ENCODE peak calls at places on chromosomes 6 and 20, in five cellular contexts. D is tibial nerve, W is heart left ventricle, I is Peyer's patch, Y is uterus. S is an unnamed sample.

GRCh38 chr6:31706599-31706998 is at the start of gene LY6G6F:
- DNase-seq in D (no peak), W (peak), I (no peak), Y (no peak), S (no peak)

GRCh38 chr20:41118632-41119031 is 18.7 kb upstream of the PLCG1 start:
- DNase-seq in D (no peak), W (no peak), I (no peak), Y (no peak), S (no peak)

GRCh38 chr20:50293244-50294139 is 102.9 kb downstream of the CEBPB start:
- DNase-seq in D (no peak), W (peak), I (no peak), Y (no peak), S (no peak)

GRCh38 chr20:57613481-57613921 is 6.7 kb downstream of the ZBP1 start:
- DNase-seq in D (no peak), W (no peak), I (no peak), Y (no peak), S (no peak)

GRCh38 chr20:17545127-17545526 is 13.9 kb upstream of the BFSP1 start:
- DNase-seq in D (no peak), W (no peak), I (no peak), Y (no peak), S (no peak)

GRCh38 chr20:2658414-2659354 is 5.3 kb downstream of the IDH3B start:
- DNase-seq in D (no peak), W (no peak), I (no peak), Y (no peak), S (no peak)

GRCh38 chr6:12423852-12424251 is 133.7 kb downstream of the EDN1 start:
- DNase-seq in D (no peak), W (no peak), I (no peak), Y (no peak), S (no peak)

GRCh38 chr20:53679597-53680309 is 86.1 kb upstream of the ZNF217 start:
- DNase-seq in D (no peak), W (no peak), I (no peak), Y (no peak), S (no peak)

GRCh38 chr6:36929607-36930006 is 24.9 kb upstream of the PI16 start:
- DNase-seq in D (no peak), W (no peak), I (no peak), Y (no peak), S (no peak)

GRCh38 chr20:39013662-39014109 is 51.5 kb downstream of the DHX35 start:
- DNase-seq in D (no peak), W (no peak), I (no peak), Y (no peak), S (no peak)

GRCh38 chr6:105045546-105045945 is 88.6 kb downstream of the LIN28B start:
- DNase-seq in D (no peak), W (no peak), I (no peak), Y (no peak), S (no peak)

GRCh38 chr6:16305246-16305725 is 66.9 kb downstream of the GMPR start:
- DNase-seq in D (no peak), W (no peak), I (peak), Y (no peak), S (no peak)

GRCh38 chr6:122651604-122652003 is 41.4 kb downstream of the PKIB start:
- DNase-seq in D (no peak), W (no peak), I (no peak), Y (no peak), S (no peak)

GRCh38 chr20:63686492-63687321 is 9.7 kb upstream of the TNFRSF6B start:
- DNase-seq in D (peak), W (peak), I (no peak), Y (peak), S (no peak)

GRCh38 chr6:85143686-85144085 is 306.2 kb upstream of the NT5E start:
- DNase-seq in D (no peak), W (no peak), I (no peak), Y (no peak), S (no peak)

GRCh38 chr6:142946924-142947701 is 2.1 kb upstream of the HIVEP2 start:
- DNase-seq in D (peak), W (peak), I (peak), Y (peak), S (peak)

GRCh38 chr6:87346700-87347099 is 2.1 kb downstream of the C6orf163 start:
- DNase-seq in D (no peak), W (no peak), I (no peak), Y (no peak), S (no peak)

GRCh38 chr6:109059591-109060021 is 35.0 kb downstream of the SESN1 start:
- DNase-seq in D (no peak), W (no peak), I (no peak), Y (no peak), S (no peak)

GRCh38 chr20:25005661-25006060 is 13.1 kb upstream of the APMAP start:
- DNase-seq in D (no peak), W (no peak), I (peak), Y (no peak), S (no peak)

GRCh38 chr20:48697845-48698491 is 129.8 kb downstream of the PREX1 start:
- DNase-seq in D (peak), W (peak), I (no peak), Y (no peak), S (peak)

GRCh38 chr20:35303382-35303734 is 11.1 kb upstream of the FAM83C start:
- DNase-seq in D (no peak), W (no peak), I (no peak), Y (no peak), S (no peak)

GRCh38 chr20:50765674-50766073 is 29.2 kb upstream of the BCAS4 start:
- DNase-seq in D (no peak), W (no peak), I (no peak), Y (no peak), S (no peak)

GRCh38 chr6:52839124-52840055 is 1.2 kb downstream of the GSTA5 start:
- DNase-seq in D (peak), W (no peak), I (peak), Y (no peak), S (peak)

GRCh38 chr6:114432380-114432779 is 89.6 kb upstream of the HS3ST5 start:
- DNase-seq in D (no peak), W (no peak), I (no peak), Y (no peak), S (no peak)

GRCh38 chr6:44474643-44475042 is 87.1 kb downstream of the CDC5L start:
- DNase-seq in D (no peak), W (no peak), I (no peak), Y (no peak), S (no peak)

GRCh38 chr20:17808357-17808756 is 108.6 kb downstream of the BANF2 start:
- DNase-seq in D (peak), W (peak), I (no peak), Y (peak), S (no peak)

GRCh38 chr20:49386848-49387605 is 95.4 kb downstream of the KCNB1 start:
- DNase-seq in D (no peak), W (no peak), I (no peak), Y (peak), S (no peak)

GRCh38 chr20:51447097-51447764 is 95.3 kb downstream of the NFATC2 start:
- DNase-seq in D (peak), W (peak), I (peak), Y (peak), S (peak)

GRCh38 chr6:158338311-158339112 is 26.2 kb downstream of the TULP4 start:
- DNase-seq in D (no peak), W (no peak), I (no peak), Y (no peak), S (no peak)

GRCh38 chr6:117976030-117976651 is 69.1 kb downstream of the SLC35F1 start:
- DNase-seq in D (peak), W (no peak), I (no peak), Y (no peak), S (no peak)

GRCh38 chr6:26258199-26258977 is 106.6 kb upstream of the BTN3A2 start:
- DNase-seq in D (no peak), W (no peak), I (no peak), Y (no peak), S (no peak)

GRCh38 chr6:90135672-90136071 is 161.0 kb downstream of the BACH2 start:
- DNase-seq in D (no peak), W (no peak), I (no peak), Y (no peak), S (no peak)
- TF ChIP-seq POLR2A in D (no peak), W (no peak), I (no peak), Y (no peak), S (no peak)

GRCh38 chr20:31879143-31879987 is 8.9 kb downstream of the TTLL9 start:
- DNase-seq in D (peak), W (peak), I (peak), Y (peak), S (peak)
- TF ChIP-seq POLR2A in D (peak), W (peak), I (no peak), Y (peak), S (peak)

GRCh38 chr6:30686908-30687658 is 638 bp upstream of the PPP1R18 start:
- DNase-seq in D (peak), W (peak), I (peak), Y (peak), S (peak)
- TF ChIP-seq POLR2A in D (peak), W (no peak), I (no peak), Y (peak), S (peak)

DNA sequence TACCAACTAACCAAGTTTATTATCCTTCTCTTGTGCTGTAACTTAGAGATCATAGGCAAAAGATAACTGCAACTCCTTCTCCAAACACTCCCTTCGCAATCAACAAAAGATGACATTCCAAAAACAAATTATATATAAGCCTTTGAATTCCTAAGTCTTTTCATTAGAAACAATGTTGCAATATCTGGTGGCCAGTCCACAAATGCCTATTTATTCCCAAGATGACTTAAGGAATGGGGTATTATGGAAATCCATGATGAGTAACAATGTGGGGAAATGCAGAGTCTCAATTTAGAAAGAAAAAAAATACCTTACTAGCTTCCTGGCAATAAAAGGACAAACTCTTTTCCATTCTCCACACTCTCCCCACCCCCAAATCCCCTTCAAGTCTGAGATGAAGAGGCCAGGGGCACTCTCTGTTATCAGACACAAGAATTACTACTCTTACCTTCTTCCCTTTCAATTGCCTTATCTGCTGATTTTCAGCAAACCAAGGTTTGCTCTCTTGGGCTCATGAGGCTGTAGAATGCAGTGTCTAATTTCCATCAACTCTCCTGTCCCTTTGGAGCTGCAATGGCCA is 27.3 kb downstream of the BTBD9 start:
- DNase-seq in D (no peak), W (no peak), I (no peak), Y (no peak), S (no peak)
- TF ChIP-seq POLR2A in D (no peak), W (no peak), I (no peak), Y (no peak), S (no peak)

GRCh38 chr6:33454009-33454946 is at the start of gene ZBTB9:
- DNase-seq in D (peak), W (peak), I (peak), Y (peak), S (peak)
- TF ChIP-seq POLR2A in D (peak), W (peak), I (peak), Y (peak), S (peak)

DNA sequence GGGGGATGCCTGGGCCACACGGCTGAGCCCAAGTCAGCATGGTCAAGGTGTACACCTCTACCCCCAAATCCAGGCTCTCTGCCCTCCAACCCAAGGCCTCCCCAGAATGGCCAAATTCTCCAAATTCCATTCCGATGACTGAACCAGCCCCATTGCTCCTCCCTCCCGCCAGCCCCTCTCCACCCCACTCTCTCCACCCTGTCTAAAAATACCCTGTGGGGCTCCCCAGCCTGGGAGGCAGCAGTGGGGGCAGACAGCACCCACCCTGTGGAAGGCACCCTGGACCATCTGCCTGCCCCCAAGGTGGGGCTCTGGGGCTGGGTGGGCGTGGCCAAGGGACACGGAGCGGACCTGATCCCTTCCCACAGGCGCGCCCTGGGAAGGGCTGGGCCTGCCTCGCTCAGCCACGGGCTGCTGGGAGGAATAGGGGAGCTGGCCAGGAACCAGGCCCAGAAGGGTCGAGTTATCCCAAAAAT is 11.4 kb downstream of the TEAD3 start:
- DNase-seq in D (no peak), W (no peak), I (no peak), Y (peak), S (peak)
- TF ChIP-seq POLR2A in D (no peak), W (no peak), I (no peak), Y (peak), S (peak)

DNA sequence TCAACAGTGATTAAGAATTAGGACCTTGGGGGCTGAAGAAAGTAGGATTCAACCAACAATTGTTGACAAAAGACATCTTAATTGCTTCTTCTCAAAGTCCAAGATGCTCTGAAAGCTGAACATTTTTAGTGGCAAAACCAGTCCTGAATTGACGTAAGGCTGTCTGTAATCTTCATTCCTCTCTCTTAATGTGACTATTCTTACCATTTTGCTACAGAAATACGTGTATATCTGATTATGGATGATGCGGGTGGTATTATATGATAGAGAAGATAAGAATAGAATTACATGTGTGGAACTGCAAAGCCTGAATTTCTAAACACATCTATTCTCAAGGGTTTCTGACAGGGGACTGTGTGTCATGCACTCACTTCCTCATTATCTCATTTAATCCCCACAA is 130.3 kb upstream of the SASH1 start:
- DNase-seq in D (no peak), W (no peak), I (no peak), Y (no peak), S (no peak)
- TF ChIP-seq POLR2A in D (no peak), W (no peak), I (no peak), Y (no peak), S (no peak)

GRCh38 chr20:4966826-4967751 is 34.2 kb downstream of the SLC23A2 start:
- DNase-seq in D (no peak), W (no peak), I (no peak), Y (no peak), S (no peak)
- TF ChIP-seq POLR2A in D (no peak), W (no peak), I (no peak), Y (no peak), S (no peak)

GRCh38 chr6:14286634-14287428 is 169.3 kb downstream of the CD83 start:
- DNase-seq in D (no peak), W (no peak), I (no peak), Y (no peak), S (no peak)
- TF ChIP-seq POLR2A in D (no peak), W (no peak), I (no peak), Y (no peak), S (no peak)

GRCh38 chr6:2963756-2964155 is 7.6 kb downstream of the SERPINB6 start:
- DNase-seq in D (no peak), W (no peak), I (no peak), Y (no peak), S (no peak)
- TF ChIP-seq POLR2A in D (no peak), W (no peak), I (no peak), Y (no peak), S (no peak)

S was measured in H54.